ENCODE peak calls at places on chromosomes 7 and 10, in nine cellular contexts. K, U, X, D, C, G, S, Z and L are unnamed samples.

GRCh38 chr7:117572826-117573620 is 93.2 kb downstream of the CFTR start:
- DNase-seq in G (no peak), S (no peak), D (no peak), C (no peak), U (no peak), X (no peak), Z (no peak), K (no peak), L (no peak)

GRCh38 chr7:41058986-41059741 is 643.7 kb downstream of the INHBA start:
- DNase-seq in G (no peak), U (peak; percentile 82), K (peak; percentile 41), C (no peak), D (peak; percentile 24), X (no peak), Z (no peak), S (no peak), L (no peak)

GRCh38 chr7:129801882-129802281 is 150.9 kb downstream of the UBE2H start:
- DNase-seq in C (no peak), G (no peak), X (peak; percentile 35), S (no peak), D (no peak), Z (no peak), U (peak; percentile 28), K (no peak), L (no peak)

GRCh38 chr10:7587168-7587864 is 79.5 kb downstream of the ITIH5 start:
- DNase-seq in D (no peak), S (no peak), U (no peak), C (no peak), K (no peak), Z (no peak), G (no peak), X (no peak), L (no peak)

GRCh38 chr7:37424532-37424931 is 24.1 kb downstream of the ELMO1 start:
- DNase-seq in D (no peak), U (no peak), S (no peak), G (no peak), X (no peak), K (no peak), Z (no peak), C (no peak), L (no peak)

GRCh38 chr10:110273474-110273873 is 31.2 kb downstream of the SMNDC1 start:
- DNase-seq in G (no peak), X (no peak), D (no peak), K (peak; percentile 72), U (peak; percentile 10), C (no peak), Z (no peak), S (no peak), L (peak; percentile 67)

GRCh38 chr10:44968887-44969400 is 9.3 kb downstream of the RASSF4 start:
- DNase-seq in Z (no peak), C (no peak), G (no peak), K (no peak), U (no peak), X (no peak), D (no peak), S (no peak), L (no peak)

GRCh38 chr10:91635401-91636400 is 2.8 kb upstream of the PPP1R3C start:
- DNase-seq in C (no peak), S (no peak), X (peak; percentile 73), K (peak; percentile 76), U (peak; percentile 89), Z (peak; percentile 69), G (no peak), D (peak; percentile 76), L (peak; percentile 95)

GRCh38 chr7:129877146-129877792 is 75.5 kb downstream of the UBE2H start:
- DNase-seq in X (no peak), G (no peak), D (no peak), K (no peak), C (no peak), U (no peak), S (no peak), Z (no peak), L (peak; percentile 62)

GRCh38 chr7:65216469-65216868 is 157.2 kb upstream of the ZNF92 start:
- DNase-seq in G (peak; percentile 49), Z (peak; percentile 54), K (peak; percentile 6), C (peak; percentile 55), S (no peak), X (peak; percentile 84), D (peak; percentile 72), U (peak; percentile 90), L (peak; percentile 54)

GRCh38 chr7:124651136-124651535 is 114.5 kb downstream of the GPR37 start:
- DNase-seq in Z (no peak), U (no peak), K (no peak), C (no peak), S (no peak), X (no peak), G (no peak), D (no peak), L (no peak)

GRCh38 chr7:95397381-95397780 is 1.2 kb upstream of the PON3 start:
- DNase-seq in G (no peak), S (no peak), D (no peak), Z (no peak), X (no peak), U (no peak), C (no peak), K (no peak), L (no peak)

GRCh38 chr7:19964198-19964597 is 190.8 kb upstream of the TMEM196 start:
- DNase-seq in U (no peak), C (no peak), D (no peak), G (no peak), Z (no peak), K (peak; percentile 78), X (no peak), S (no peak), L (no peak)

GRCh38 chr10:133179651-133180050 is 19.6 kb downstream of the KNDC1 start:
- DNase-seq in D (no peak), K (no peak), C (peak; percentile 2), G (no peak), U (no peak), Z (no peak), X (no peak), S (no peak), L (no peak)

GRCh38 chr7:104845541-104845940 is 168.5 kb upstream of the KMT2E start:
- DNase-seq in C (no peak), G (no peak), K (no peak), X (no peak), Z (no peak), U (no peak), S (no peak), D (no peak), L (no peak)